ENCODE peak calls at places on chromosomes 4 and X, in six cellular contexts. R is ovary, N is AG09309, E is cardiac muscle cell, Q is A549, O is astrocyte. C is an unnamed sample.
A peak's percentile ranks its signal among the peaks of the same experiment; 100 is the strongest.

GRCh38 chr4:39353478-39354177 is 12.5 kb downstream of the RFC1 start:
- DNase-seq in R (no peak), N (peak; percentile 5), E (no peak), Q (peak; percentile 23), O (peak; percentile 41), C (peak; percentile 58)

GRCh38 chr4:72194453-72194852 is 162.7 kb downstream of the NPFFR2 start:
- DNase-seq in R (no peak), N (no peak), E (no peak), Q (no peak), O (no peak), C (no peak)

GRCh38 chr4:4625488-4625887 is 83.6 kb upstream of the STX18 start:
- DNase-seq in R (no peak), N (peak; percentile 77), E (no peak), Q (no peak), O (no peak), C (peak; percentile 92)

GRCh38 chrX:70481424-70481823 is 36.8 kb downstream of the DLG3 start:
- DNase-seq in R (no peak), N (no peak), E (peak; percentile 13), Q (no peak), O (no peak), C (peak; percentile 22)

GRCh38 chrX:117711774-117712173 is 404.8 kb downstream of the KLHL13 start:
- DNase-seq in R (no peak), N (no peak), E (no peak), Q (no peak), O (no peak), C (no peak)

GRCh38 chr4:128385683-128386304 is 98.2 kb upstream of the PGRMC2 start:
- DNase-seq in R (no peak), N (no peak), E (no peak), Q (peak; percentile 77), O (peak; percentile 57), C (peak; percentile 75)

GRCh38 chr4:56307423-56307822 is 79.9 kb downstream of the AASDH start:
- DNase-seq in R (no peak), N (no peak), E (no peak), Q (peak; percentile 1), O (peak; percentile 25), C (peak; percentile 11)

GRCh38 chrX:53435997-53436396 is 1.8 kb upstream of the HSD17B10 start:
- DNase-seq in R (peak; percentile 65), N (no peak), E (peak; percentile 67), Q (peak; percentile 78), O (peak; percentile 47), C (peak; percentile 71)

GRCh38 chrX:100449696-100450606 is 39.9 kb upstream of the PCDH19 start:
- DNase-seq in R (no peak), N (no peak), E (no peak), Q (no peak), O (no peak), C (no peak)

GRCh38 chr4:74374561-74375327 is 9.8 kb downstream of the EREG start:
- DNase-seq in R (no peak), N (peak; percentile 80), E (no peak), Q (peak; percentile 95), O (peak; percentile 78), C (peak; percentile 96)

GRCh38 chr4:108170729-108171540 is 2.2 kb upstream of the LEF1 start:
- DNase-seq in R (no peak), N (no peak), E (peak; percentile 31), Q (no peak), O (no peak), C (no peak)
- H3K4me3 ChIP-seq in R (no peak overlapping the region), N (no peak overlapping the region), E (no peak overlapping the region), Q (no peak overlapping the region), O (peak overlapping the region; percentile 28), C (no peak overlapping the region)

GRCh38 chrX:149003863-149004660 is 501.0 kb downstream of the IDS start:
- DNase-seq in R (no peak), N (no peak), E (peak; percentile 3), Q (no peak), O (peak; percentile 66), C (no peak)

GRCh38 chrX:149010026-149010898 is 494.8 kb downstream of the IDS start:
- DNase-seq in R (no peak), N (no peak), E (no peak), Q (no peak), O (no peak), C (no peak)

GRCh38 chrX:149002320-149002719 is 501.9 kb downstream of the AFF2 start:
- DNase-seq in R (no peak), N (no peak), E (no peak), Q (no peak), O (no peak), C (no peak)

GRCh38 chrX:149006235-149006634 is 498.9 kb downstream of the IDS start:
- DNase-seq in R (no peak), N (no peak), E (no peak), Q (no peak), O (no peak), C (no peak)

DNA sequence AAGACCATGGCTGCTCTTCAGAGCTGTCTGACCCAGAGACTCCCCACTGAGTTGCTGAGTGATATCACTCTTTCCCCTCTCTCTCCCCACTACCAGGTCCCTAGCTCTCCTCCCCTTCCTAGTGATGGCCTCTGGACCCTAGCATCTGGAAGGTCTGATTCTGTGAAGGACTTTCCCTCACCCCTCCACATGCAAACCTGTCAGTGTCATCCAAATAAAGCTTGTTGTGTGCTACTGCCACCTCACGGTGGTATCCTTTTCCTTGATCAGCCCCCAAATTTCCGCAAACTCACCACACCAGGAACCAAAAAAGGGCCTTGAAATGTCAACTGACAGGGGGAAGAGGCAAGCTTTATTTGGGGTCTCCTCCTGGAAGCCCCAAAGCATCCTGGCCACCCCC is 500.2 kb downstream of the IDS start:
- DNase-seq in R (no peak), N (no peak), E (no peak), Q (no peak), O (no peak), C (no peak)
- TF ChIP-seq CTCF in R (no peak), N (no peak), E (no peak), Q (no peak), O (no peak), C (no peak)

GRCh38 chr4:6900956-6901355 is 8.7 kb upstream of the TBC1D14 start:
- DNase-seq in R (no peak), N (no peak), E (no peak), Q (no peak), O (no peak), C (no peak)

GRCh38 chr4:6900181-6900812 is 9.3 kb upstream of the TBC1D14 start:
- DNase-seq in R (no peak), N (no peak), E (no peak), Q (no peak), O (no peak), C (no peak)

GRCh38 chr4:6901669-6902317 is 7.8 kb upstream of the TBC1D14 start:
- DNase-seq in R (no peak), N (no peak), E (no peak), Q (no peak), O (no peak), C (no peak)

GRCh38 chr4:6896035-6896434 is 13.6 kb upstream of the TBC1D14 start:
- DNase-seq in R (no peak), N (no peak), E (no peak), Q (no peak), O (no peak), C (no peak)

GRCh38 chr4:6898763-6899162 is 10.9 kb upstream of the TBC1D14 start:
- DNase-seq in R (no peak), N (no peak), E (no peak), Q (no peak), O (no peak), C (no peak)
- H3K4me3 ChIP-seq in R (no peak overlapping the region), N (no peak overlapping the region), E (no peak overlapping the region), Q (no peak overlapping the region), O (no peak overlapping the region), C (no peak overlapping the region)

GRCh38 chrX:68500105-68500504 is 1.3 kb downstream of the YIPF6 start:
- DNase-seq in R (no peak), N (no peak), E (no peak), Q (no peak), O (no peak), C (no peak)
- TF ChIP-seq CTCF in R (no peak), N (no peak), E (no peak), Q (no peak), O (no peak), C (no peak)

DNA sequence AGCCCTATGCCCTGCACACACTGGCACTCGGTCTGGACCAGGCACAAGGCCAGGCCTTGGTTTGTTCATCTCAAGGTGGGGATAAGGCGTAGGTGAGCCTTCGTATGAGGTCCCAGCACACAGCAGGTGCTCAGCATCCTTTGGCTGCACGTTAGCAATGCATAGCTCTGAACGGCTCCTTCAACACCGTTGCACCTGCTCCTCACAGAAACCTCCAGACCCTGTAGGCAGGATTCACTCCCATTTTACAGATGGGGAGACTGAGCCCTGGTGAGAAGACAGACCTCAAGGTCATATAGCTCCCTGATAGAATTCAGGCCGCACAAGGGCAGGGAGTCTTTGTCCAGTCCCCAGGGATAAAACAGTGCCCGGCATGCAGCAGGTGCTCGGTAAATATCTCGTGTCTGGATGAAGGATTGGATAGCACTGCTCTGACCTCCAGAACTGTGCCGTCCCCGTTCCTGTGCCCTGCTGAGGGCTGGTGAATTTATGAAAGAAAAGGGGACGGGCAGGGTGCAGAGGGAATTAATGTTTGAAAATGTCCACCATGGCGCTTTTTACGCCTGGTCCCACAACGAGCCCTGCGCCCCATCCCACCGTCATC is 2.4 kb downstream of the PPP2R2C start:
- DNase-seq in R (no peak), N (no peak), E (no peak), Q (no peak), O (no peak), C (no peak)
- H3K4me3 ChIP-seq in R (peak overlapping the region; percentile 45), N (no peak overlapping the region), E (peak overlapping the region; percentile 29), Q (peak overlapping the region; percentile 84), O (peak overlapping the region; percentile 28), C (no peak overlapping the region)

GRCh38 chrX:54788446-54788845 is 9.6 kb downstream of the ITIH6 start:
- DNase-seq in R (no peak), N (no peak), E (no peak), Q (no peak), O (no peak), C (no peak)

GRCh38 chrX:54786972-54787371 is 11.1 kb downstream of the ITIH6 start:
- DNase-seq in R (no peak), N (no peak), E (peak; percentile 5), Q (peak; percentile 25), O (no peak), C (no peak)

DNA sequence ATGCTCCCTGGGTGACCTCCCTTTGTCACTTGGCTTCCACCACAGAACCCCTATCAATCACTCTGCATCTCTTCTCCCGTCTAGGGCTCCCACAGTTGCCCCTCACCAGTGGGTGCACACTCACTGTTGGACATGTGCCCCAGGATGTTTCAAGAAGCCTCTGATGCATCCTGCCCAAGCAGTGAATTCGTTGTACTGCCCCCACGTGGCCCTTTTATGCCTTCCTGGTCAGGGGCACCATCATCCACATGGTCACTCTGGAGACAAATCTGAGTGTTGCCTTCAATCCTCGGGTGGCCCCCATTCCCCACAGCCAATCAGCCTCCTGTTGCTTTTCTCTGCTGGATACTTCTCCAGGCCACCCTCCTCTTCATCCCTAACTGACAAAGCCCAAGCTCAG is 12.2 kb downstream of the ITIH6 start:
- DNase-seq in R (no peak), N (no peak), E (peak; percentile 21), Q (peak; percentile 21), O (no peak), C (peak; percentile 10)
- TF ChIP-seq CTCF in R (no peak), N (peak; percentile 39), E (peak; percentile 28), Q (no peak), O (no peak), C (peak; percentile 21)

C was measured in fibroblast of mammary gland.